ENCODE peak calls at places on chromosomes 7 and 10, in six cellular contexts. F is mesenchymal stem cell, H is IMR-90, Q is H9, N is H1, B is trophoblast cell. K is an unnamed sample.

GRCh38 chr7:6162331-6162620 is 110.1 kb downstream of the CYTH3 start:
- DNase-seq in F (no peak), H (no peak), Q (no peak), N (no peak), B (no peak), K (no peak)

GRCh38 chr10:123862421-123863188 is 29.0 kb downstream of the CPXM2 start:
- DNase-seq in F (no peak), H (no peak), Q (no peak), N (peak; percentile 26), B (no peak), K (no peak)

GRCh38 chr7:35909870-35910357 is 109.1 kb downstream of the SEPTIN7 start:
- DNase-seq in F (peak; percentile 28), H (no peak), Q (no peak), N (no peak), B (no peak), K (no peak)

GRCh38 chr10:133318494-133319127 is 9.9 kb downstream of the ZNF511 start:
- DNase-seq in F (peak; percentile 70), H (peak; percentile 36), Q (peak; percentile 87), N (peak; percentile 89), B (peak; percentile 61), K (no peak)

GRCh38 chr7:111990597-111990996 is 215.6 kb downstream of the DOCK4 start:
- DNase-seq in F (no peak), H (no peak), Q (no peak), N (no peak), B (no peak), K (no peak)

GRCh38 chr7:36192050-36192824 is 39.2 kb downstream of the EEPD1 start:
- DNase-seq in F (peak; percentile 87), H (peak; percentile 98), Q (no peak), N (no peak), B (peak; percentile 42), K (no peak)

GRCh38 chr7:67618569-67619543 is 622.2 kb downstream of the TYW1 start:
- DNase-seq in F (no peak), H (no peak), Q (peak; percentile 69), N (peak; percentile 54), B (no peak), K (no peak)

GRCh38 chr10:90847436-90847835 is 10.4 kb downstream of the HTR7 start:
- DNase-seq in F (no peak), H (peak; percentile 37), Q (no peak), N (no peak), B (peak; percentile 59), K (no peak)

GRCh38 chr7:157824011-157824818 is 487.4 kb downstream of the DNAJB6 start:
- DNase-seq in F (no peak), H (no peak), Q (no peak), N (no peak), B (no peak), K (no peak)

GRCh38 chr10:100912013-100912608 is 652 bp upstream of the SLF2 start:
- DNase-seq in F (no peak), H (peak; percentile 49), Q (no peak), N (no peak), B (no peak), K (no peak)

GRCh38 chr10:70693619-70694286 is 21.4 kb downstream of the ADAMTS14 start:
- DNase-seq in F (no peak), H (peak; percentile 58), Q (no peak), N (no peak), B (no peak), K (no peak)

GRCh38 chr10:44234471-44234850 is 150.4 kb downstream of the CXCL12 start:
- DNase-seq in F (no peak), H (no peak), Q (peak; percentile 63), N (no peak), B (peak; percentile 72), K (peak; percentile 27)

GRCh38 chr10:43124094-43124521 is 14.1 kb upstream of the CSGALNACT2 start:
- DNase-seq in F (no peak), H (no peak), Q (peak; percentile 13), N (peak; percentile 16), B (no peak), K (no peak)

GRCh38 chr10:17201165-17202013 is at the start of gene TRDMT1:
- DNase-seq in F (peak; percentile 96), H (peak; percentile 86), Q (peak; percentile 87), N (peak; percentile 90), B (peak; percentile 71), K (peak; percentile 96)

GRCh38 chr7:105594034-105594433 is 12.7 kb upstream of the EFCAB10 start:
- DNase-seq in F (no peak), H (no peak), Q (no peak), N (peak; percentile 42), B (no peak), K (no peak)

GRCh38 chr10:43890124-43890523 is 241.4 kb upstream of the ZNF32 start:
- DNase-seq in F (peak; percentile 39), H (peak; percentile 61), Q (no peak), N (no peak), B (no peak), K (no peak)

GRCh38 chr10:27537166-27537565 is 33.1 kb downstream of the RAB18 start:
- DNase-seq in F (no peak), H (no peak), Q (no peak), N (no peak), B (no peak), K (no peak)

GRCh38 chr10:102555781-102556328 is 52.1 kb downstream of the SUFU start:
- DNase-seq in F (peak; percentile 40), H (peak; percentile 88), Q (no peak), N (no peak), B (peak; percentile 5), K (no peak)

GRCh38 chr7:40297741-40298311 is 163.0 kb downstream of the SUGCT start:
- DNase-seq in F (peak; percentile 27), H (peak; percentile 38), Q (no peak), N (no peak), B (no peak), K (no peak)

GRCh38 chr7:55185941-55186609 is 167.3 kb downstream of the EGFR start:
- DNase-seq in F (peak; percentile 84), H (peak; percentile 96), Q (no peak), N (peak; percentile 22), B (peak; percentile 94), K (no peak)

GRCh38 chr7:33379891-33380525 is 250.6 kb downstream of the BBS9 start:
- DNase-seq in F (no peak), H (no peak), Q (no peak), N (no peak), B (no peak), K (no peak)

GRCh38 chr7:70306173-70306572 is 707.9 kb downstream of the AUTS2 start:
- DNase-seq in F (peak; percentile 19), H (no peak), Q (no peak), N (no peak), B (no peak), K (no peak)

GRCh38 chr10:77496941-77497420 is 140.6 kb downstream of the KCNMA1 start:
- DNase-seq in F (no peak), H (peak; percentile 63), Q (no peak), N (no peak), B (no peak), K (peak; percentile 26)

GRCh38 chr10:82826132-82826531 is 951.1 kb downstream of the NRG3 start:
- DNase-seq in F (peak; percentile 54), H (no peak), Q (no peak), N (no peak), B (peak; percentile 97), K (no peak)

GRCh38 chr10:119541046-119541445 is 1.5 kb downstream of the RGS10 start:
- DNase-seq in F (peak; percentile 46), H (peak; percentile 40), Q (no peak), N (no peak), B (no peak), K (no peak)

GRCh38 chr10:95248989-95249388 is 41.8 kb downstream of the PDLIM1 start:
- DNase-seq in F (no peak), H (no peak), Q (peak; percentile 23), N (peak; percentile 38), B (no peak), K (no peak)

GRCh38 chr10:123156091-123156490 is 1.9 kb downstream of the BUB3 start:
- DNase-seq in F (no peak), H (peak; percentile 53), Q (no peak), N (no peak), B (no peak), K (no peak)

GRCh38 chr7:49768835-49769234 is 4.6 kb upstream of the VWC2 start:
- DNase-seq in F (no peak), H (no peak), Q (no peak), N (no peak), B (no peak), K (no peak)
- H2AFZ ChIP-seq in F (no peak overlapping the region), H (no peak overlapping the region), Q (no peak overlapping the region), N (no peak overlapping the region), B (no peak overlapping the region), K (no peak overlapping the region)

GRCh38 chr10:126156545-126156944 is 231.7 kb downstream of the ADAM12 start:
- DNase-seq in F (no peak), H (no peak), Q (no peak), N (no peak), B (no peak), K (no peak)

GRCh38 chr10:126158090-126158489 is 230.2 kb downstream of the ADAM12 start:
- DNase-seq in F (no peak), H (no peak), Q (no peak), N (no peak), B (no peak), K (no peak)

GRCh38 chr10:126157127-126157526 is 231.2 kb downstream of the ADAM12 start:
- DNase-seq in F (no peak), H (no peak), Q (peak; percentile 38), N (no peak), B (no peak), K (no peak)

GRCh38 chr10:126156012-126156411 is 232.3 kb downstream of the ADAM12 start:
- DNase-seq in F (no peak), H (no peak), Q (no peak), N (no peak), B (no peak), K (no peak)

GRCh38 chr10:126153686-126154628 is 234.3 kb downstream of the ADAM12 start:
- DNase-seq in F (no peak), H (peak; percentile 23), Q (no peak), N (no peak), B (no peak), K (no peak)
- H2BK5ac ChIP-seq in F (no peak overlapping the region), H (no peak overlapping the region), Q (no peak overlapping the region), N (peak overlapping the region; percentile 20), B (no peak overlapping the region), K (no peak overlapping the region)

GRCh38 chr10:97640174-97640867 is at the start of gene PI4K2A:
- DNase-seq in F (peak; percentile 99), H (peak; percentile 99), Q (peak; percentile 100), N (peak; percentile 98), B (peak; percentile 100), K (peak; percentile 99)
- H2AFZ ChIP-seq in F (peak within 1 kb of the TSS; percentile 83), H (peak within 1 kb of the TSS; percentile 89), Q (peak within 1 kb of the TSS; percentile 74), N (peak within 1 kb of the TSS; percentile 89), B (peak within 1 kb of the TSS; percentile 91), K (peak within 1 kb of the TSS; percentile 87)

GRCh38 chr7:155296006-155296787 is 1.5 kb upstream of the INSIG1 start:
- DNase-seq in F (no peak), H (no peak), Q (no peak), N (no peak), B (peak; percentile 33), K (no peak)

GRCh38 chr7:155298834-155299538 is 1.3 kb downstream of the INSIG1 start:
- DNase-seq in F (peak; percentile 95), H (peak; percentile 98), Q (peak; percentile 95), N (peak; percentile 88), B (peak; percentile 75), K (peak; percentile 78)

GRCh38 chr7:155298288-155298833 is 683 bp downstream of the INSIG1 start:
- DNase-seq in F (no peak), H (no peak), Q (no peak), N (no peak), B (no peak), K (no peak)

GRCh38 chr7:155296788-155297516 is 726 bp upstream of the INSIG1 start:
- DNase-seq in F (peak; percentile 93), H (peak; percentile 81), Q (peak; percentile 49), N (peak; percentile 70), B (peak; percentile 86), K (no peak)

GRCh38 chr7:155297517-155298287 is at the start of gene INSIG1:
- DNase-seq in F (peak; percentile 91), H (peak; percentile 92), Q (peak; percentile 92), N (peak; percentile 93), B (peak; percentile 98), K (peak; percentile 93)
- H2BK5ac ChIP-seq in F (peak within 1 kb of the TSS; percentile 67), H (peak within 1 kb of the TSS; percentile 74), Q (no peak within 1 kb of the TSS), N (peak within 1 kb of the TSS; percentile 93), B (peak within 1 kb of the TSS; percentile 93), K (peak within 1 kb of the TSS; percentile 99)